ENCODE peak calls at places on chromosome 3, in seven cellular contexts. One of them, this sample, is unnamed.

GRCh38 chr3:104628185-104628789 is 738.4 kb upstream of the ALCAM start:
- DNase-seq in CD4-positive, alpha-beta T cell: no peak
- DNase-seq in WTC11: no peak
- DNase-seq in HFFc6: peak
- DNase-seq in pancreas: no peak
- DNase-seq in left lung: no peak
- DNase-seq in foreskin keratinocyte: peak
- DNase-seq in this sample: no peak

GRCh38 chr3:75342425-75342824 is 321.7 kb upstream of the FRG2C start:
- DNase-seq in pancreas: no peak
- DNase-seq in HFFc6: no peak
- DNase-seq in CD4-positive, alpha-beta T cell: no peak
- DNase-seq in left lung: no peak
- DNase-seq in foreskin keratinocyte: no peak
- DNase-seq in WTC11: no peak
- DNase-seq in this sample: no peak

GRCh38 chr3:83559082-83559481 is 1399.7 kb upstream of the CADM2 start:
- DNase-seq in foreskin keratinocyte: no peak
- DNase-seq in WTC11: no peak
- DNase-seq in CD4-positive, alpha-beta T cell: no peak
- DNase-seq in pancreas: no peak
- DNase-seq in left lung: no peak
- DNase-seq in HFFc6: no peak
- DNase-seq in this sample: no peak

GRCh38 chr3:158718490-158719170 is 13.6 kb downstream of the RARRES1 start:
- DNase-seq in HFFc6: peak
- DNase-seq in WTC11: no peak
- DNase-seq in CD4-positive, alpha-beta T cell: no peak
- DNase-seq in foreskin keratinocyte: no peak
- DNase-seq in left lung: no peak
- DNase-seq in pancreas: no peak
- DNase-seq in this sample: no peak

GRCh38 chr3:132803889-132804288 is 81.7 kb upstream of the NPHP3 start:
- DNase-seq in left lung: no peak
- DNase-seq in CD4-positive, alpha-beta T cell: no peak
- DNase-seq in HFFc6: no peak
- DNase-seq in foreskin keratinocyte: no peak
- DNase-seq in WTC11: peak
- DNase-seq in pancreas: no peak
- DNase-seq in this sample: no peak

GRCh38 chr3:53485675-53486365 is 8.6 kb upstream of the CACNA1D start:
- DNase-seq in foreskin keratinocyte: no peak
- DNase-seq in WTC11: no peak
- DNase-seq in CD4-positive, alpha-beta T cell: no peak
- DNase-seq in left lung: no peak
- DNase-seq in pancreas: no peak
- DNase-seq in HFFc6: no peak
- DNase-seq in this sample: no peak

GRCh38 chr3:30188713-30189112 is 417.7 kb upstream of the TGFBR2 start:
- DNase-seq in left lung: no peak
- DNase-seq in foreskin keratinocyte: peak
- DNase-seq in CD4-positive, alpha-beta T cell: no peak
- DNase-seq in pancreas: no peak
- DNase-seq in WTC11: no peak
- DNase-seq in HFFc6: peak
- DNase-seq in this sample: no peak

GRCh38 chr3:73624363-73625123 is at the start of gene PDZRN3:
- DNase-seq in pancreas: peak
- DNase-seq in CD4-positive, alpha-beta T cell: no peak
- DNase-seq in HFFc6: peak
- DNase-seq in left lung: peak
- DNase-seq in foreskin keratinocyte: no peak
- DNase-seq in WTC11: peak
- DNase-seq in this sample: peak

GRCh38 chr3:4993276-4994143 is 14.3 kb downstream of the BHLHE40 start:
- DNase-seq in pancreas: no peak
- DNase-seq in HFFc6: no peak
- DNase-seq in foreskin keratinocyte: no peak
- DNase-seq in WTC11: no peak
- DNase-seq in CD4-positive, alpha-beta T cell: no peak
- DNase-seq in left lung: no peak
- DNase-seq in this sample: no peak

GRCh38 chr3:126267169-126267975 is 87.0 kb upstream of the ALDH1L1 start:
- DNase-seq in HFFc6: peak
- DNase-seq in CD4-positive, alpha-beta T cell: no peak
- DNase-seq in left lung: peak
- DNase-seq in foreskin keratinocyte: peak
- DNase-seq in pancreas: peak
- DNase-seq in WTC11: peak
- DNase-seq in this sample: peak

GRCh38 chr3:107716734-107717133 is 194.0 kb downstream of the BBX start:
- DNase-seq in left lung: no peak
- DNase-seq in WTC11: no peak
- DNase-seq in CD4-positive, alpha-beta T cell: no peak
- DNase-seq in pancreas: no peak
- DNase-seq in HFFc6: no peak
- DNase-seq in foreskin keratinocyte: no peak
- DNase-seq in this sample: no peak

GRCh38 chr3:137554242-137554641 is 209.9 kb upstream of the SOX14 start:
- DNase-seq in WTC11: no peak
- DNase-seq in foreskin keratinocyte: no peak
- DNase-seq in pancreas: no peak
- DNase-seq in HFFc6: no peak
- DNase-seq in CD4-positive, alpha-beta T cell: no peak
- DNase-seq in left lung: no peak
- DNase-seq in this sample: no peak

GRCh38 chr3:30505866-30506517 is 100.4 kb upstream of the TGFBR2 start:
- DNase-seq in left lung: no peak
- DNase-seq in foreskin keratinocyte: no peak
- DNase-seq in pancreas: no peak
- DNase-seq in CD4-positive, alpha-beta T cell: no peak
- DNase-seq in WTC11: no peak
- DNase-seq in HFFc6: peak
- DNase-seq in this sample: no peak

GRCh38 chr3:141233457-141234161 is 2.0 kb downstream of the PXYLP1 start:
- DNase-seq in foreskin keratinocyte: no peak
- DNase-seq in pancreas: no peak
- DNase-seq in CD4-positive, alpha-beta T cell: no peak
- DNase-seq in WTC11: no peak
- DNase-seq in HFFc6: no peak
- DNase-seq in left lung: no peak
- DNase-seq in this sample: no peak

GRCh38 chr3:134325106-134325705 is 49.0 kb downstream of the AMOTL2 start:
- DNase-seq in WTC11: no peak
- DNase-seq in CD4-positive, alpha-beta T cell: no peak
- DNase-seq in foreskin keratinocyte: no peak
- DNase-seq in left lung: no peak
- DNase-seq in HFFc6: no peak
- DNase-seq in pancreas: no peak
- DNase-seq in this sample: no peak

GRCh38 chr3:185225523-185225922 is 28.3 kb downstream of the EHHADH start:
- DNase-seq in left lung: no peak
- DNase-seq in HFFc6: peak
- DNase-seq in pancreas: no peak
- DNase-seq in WTC11: no peak
- DNase-seq in foreskin keratinocyte: peak
- DNase-seq in CD4-positive, alpha-beta T cell: no peak
- DNase-seq in this sample: no peak

GRCh38 chr3:42660898-42661297 is 7.4 kb downstream of the ZBTB47 start:
- DNase-seq in HFFc6: no peak
- DNase-seq in foreskin keratinocyte: no peak
- DNase-seq in pancreas: no peak
- DNase-seq in CD4-positive, alpha-beta T cell: no peak
- DNase-seq in left lung: no peak
- DNase-seq in WTC11: no peak
- DNase-seq in this sample: no peak

GRCh38 chr3:13353936-13354542 is 66.1 kb downstream of the NUP210 start:
- DNase-seq in CD4-positive, alpha-beta T cell: no peak
- DNase-seq in WTC11: no peak
- DNase-seq in HFFc6: no peak
- DNase-seq in left lung: peak
- DNase-seq in foreskin keratinocyte: no peak
- DNase-seq in pancreas: no peak
- DNase-seq in this sample: no peak
- TF ChIP-seq CTCF in CD4-positive, alpha-beta T cell: no peak
- TF ChIP-seq CTCF in WTC11: no peak
- TF ChIP-seq CTCF in HFFc6: peak
- TF ChIP-seq CTCF in left lung: no peak
- TF ChIP-seq CTCF in foreskin keratinocyte: peak
- TF ChIP-seq CTCF in pancreas: no peak
- TF ChIP-seq CTCF in this sample: peak

GRCh38 chr3:59326246-59327024 is 276.6 kb upstream of the CFAP20DC start:
- DNase-seq in WTC11: peak
- DNase-seq in HFFc6: no peak
- DNase-seq in pancreas: no peak
- DNase-seq in CD4-positive, alpha-beta T cell: no peak
- DNase-seq in foreskin keratinocyte: peak
- DNase-seq in left lung: no peak
- DNase-seq in this sample: no peak
- TF ChIP-seq CTCF in WTC11: peak
- TF ChIP-seq CTCF in HFFc6: peak
- TF ChIP-seq CTCF in pancreas: no peak
- TF ChIP-seq CTCF in CD4-positive, alpha-beta T cell: no peak
- TF ChIP-seq CTCF in foreskin keratinocyte: peak
- TF ChIP-seq CTCF in left lung: no peak
- TF ChIP-seq CTCF in this sample: peak

GRCh38 chr3:44418549-44418948 is 58.9 kb downstream of the ZNF445 start:
- DNase-seq in HFFc6: no peak
- DNase-seq in CD4-positive, alpha-beta T cell: no peak
- DNase-seq in left lung: no peak
- DNase-seq in WTC11: peak
- DNase-seq in foreskin keratinocyte: no peak
- DNase-seq in pancreas: no peak
- DNase-seq in this sample: no peak
- TF ChIP-seq CTCF in HFFc6: peak
- TF ChIP-seq CTCF in CD4-positive, alpha-beta T cell: no peak
- TF ChIP-seq CTCF in left lung: no peak
- TF ChIP-seq CTCF in WTC11: peak
- TF ChIP-seq CTCF in foreskin keratinocyte: peak
- TF ChIP-seq CTCF in pancreas: no peak
- TF ChIP-seq CTCF in this sample: peak

GRCh38 chr3:183551930-183552329 is 3.6 kb downstream of the KLHL6 start:
- DNase-seq in left lung: no peak
- DNase-seq in WTC11: no peak
- DNase-seq in CD4-positive, alpha-beta T cell: no peak
- DNase-seq in HFFc6: no peak
- DNase-seq in foreskin keratinocyte: no peak
- DNase-seq in pancreas: no peak
- DNase-seq in this sample: no peak
- TF ChIP-seq CTCF in left lung: no peak
- TF ChIP-seq CTCF in WTC11: no peak
- TF ChIP-seq CTCF in CD4-positive, alpha-beta T cell: no peak
- TF ChIP-seq CTCF in HFFc6: no peak
- TF ChIP-seq CTCF in foreskin keratinocyte: no peak
- TF ChIP-seq CTCF in pancreas: no peak
- TF ChIP-seq CTCF in this sample: no peak

DNA sequence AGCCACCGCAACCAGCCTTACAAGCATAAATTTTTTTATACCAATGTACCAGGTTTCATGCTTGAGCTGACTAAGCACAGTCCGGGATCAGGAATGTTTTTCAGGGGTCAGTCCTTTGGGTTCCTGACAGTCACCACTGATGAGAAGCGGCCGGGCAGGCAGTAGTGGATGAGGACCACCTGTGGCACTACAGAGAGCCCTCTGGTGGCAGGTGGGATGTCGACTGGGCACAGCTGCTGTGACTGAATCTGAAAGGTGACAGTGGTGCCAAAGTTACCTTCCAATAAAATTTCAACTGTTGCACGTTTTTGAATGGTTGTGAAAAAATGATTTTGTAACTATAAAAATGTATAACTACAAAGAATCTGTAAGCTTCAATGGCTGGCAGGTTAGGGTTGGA is 34.0 kb downstream of the TPRA1 start:
- DNase-seq in HFFc6: no peak
- DNase-seq in foreskin keratinocyte: no peak
- DNase-seq in WTC11: peak
- DNase-seq in left lung: peak
- DNase-seq in pancreas: no peak
- DNase-seq in CD4-positive, alpha-beta T cell: no peak
- DNase-seq in this sample: no peak
- TF ChIP-seq CTCF in HFFc6: peak
- TF ChIP-seq CTCF in foreskin keratinocyte: no peak
- TF ChIP-seq CTCF in WTC11: no peak
- TF ChIP-seq CTCF in left lung: no peak
- TF ChIP-seq CTCF in pancreas: no peak
- TF ChIP-seq CTCF in CD4-positive, alpha-beta T cell: no peak
- TF ChIP-seq CTCF in this sample: peak